ENCODE peak calls at places on chromosomes 12 and 14, in six cellular contexts. U is C1 segment of cervical spinal cord; Z is naive B cell; M is naive thymus-derived CD4-positive, alpha-beta T cell; B is stimulated activated naive CD4-positive, alpha-beta T cell; D is upper lobe of right lung. I is an unnamed sample.

GRCh38 chr12:107488666-107489065 is 196.9 kb upstream of the PWP1 start:
- DNase-seq in Z (no peak), B (no peak), M (no peak), U (no peak), D (no peak), I (no peak)

GRCh38 chr12:66708704-66709443 is 30.0 kb upstream of the GRIP1 start:
- DNase-seq in D (no peak), Z (no peak), B (no peak), U (no peak), M (peak), I (no peak)

GRCh38 chr12:100643246-100643645 is 69.8 kb downstream of the GAS2L3 start:
- DNase-seq in B (no peak), D (peak), M (no peak), U (no peak), Z (no peak), I (no peak)

GRCh38 chr12:8077207-8077606 is 4.9 kb upstream of the NECAP1 start:
- DNase-seq in Z (no peak), M (no peak), U (no peak), B (no peak), D (no peak), I (no peak)

GRCh38 chr12:115998789-115999478 is 278.6 kb downstream of the MED13L start:
- DNase-seq in B (no peak), U (no peak), Z (no peak), D (no peak), M (no peak), I (no peak)

GRCh38 chr12:127496255-127496654 is 770.7 kb upstream of the TMEM132C start:
- DNase-seq in D (no peak), B (no peak), U (no peak), M (no peak), Z (no peak), I (no peak)

GRCh38 chr12:105831372-105831771 is 307.4 kb downstream of the NUAK1 start:
- DNase-seq in Z (no peak), D (no peak), M (no peak), U (no peak), B (no peak), I (no peak)

GRCh38 chr12:110280784-110281548 is at the start of gene ATP2A2:
- DNase-seq in D (peak), B (peak), Z (peak), U (peak), M (peak), I (peak)

GRCh38 chr12:2161478-2161877 is 108.7 kb downstream of the CACNA1C start:
- DNase-seq in B (no peak), M (no peak), D (no peak), U (peak), Z (no peak), I (no peak)

GRCh38 chr12:100830003-100830795 is 35.6 kb downstream of the ANO4 start:
- DNase-seq in Z (no peak), B (no peak), U (no peak), M (no peak), D (no peak), I (no peak)

GRCh38 chr12:52651726-52652261 is at the start of gene KRT2:
- DNase-seq in D (no peak), M (no peak), B (no peak), Z (no peak), U (no peak), I (no peak)

GRCh38 chr12:54208591-54208990 is 19.8 kb upstream of the SMUG1 start:
- DNase-seq in D (no peak), M (no peak), Z (no peak), B (no peak), U (no peak), I (no peak)

GRCh38 chr14:55739967-55740707 is 160.1 kb downstream of the KTN1 start:
- DNase-seq in D (no peak), Z (no peak), U (peak), M (no peak), B (no peak), I (no peak)

GRCh38 chr12:3333583-3333982 is 157.4 kb upstream of the PRMT8 start:
- DNase-seq in Z (no peak), D (no peak), B (no peak), M (no peak), U (no peak), I (no peak)

GRCh38 chr12:96986883-96987523 is 79.9 kb downstream of the NEDD1 start:
- DNase-seq in Z (no peak), U (no peak), M (no peak), D (no peak), B (no peak), I (no peak)

GRCh38 chr12:67649165-67650126 is 901 bp downstream of the DYRK2 start:
- DNase-seq in D (peak), U (peak), Z (peak), B (peak), M (peak), I (peak)

I was measured in immature natural killer cell.